ENCODE peak calls at places on chromosomes 3 and 15, in five cellular contexts. One of them, this sample, is unnamed.

GRCh38 chr3:50350527-50351317 is at the start of the genes CYB561D2 and NPRL2:
- DNase-seq in spleen: peak
- DNase-seq in AG10803: peak
- DNase-seq in GM12865: peak
- DNase-seq in CD8-positive, alpha-beta T cell: peak
- DNase-seq in this sample: peak

GRCh38 chr15:84816694-84817460 is at the start of gene ALPK3:
- DNase-seq in spleen: no peak
- DNase-seq in AG10803: no peak
- DNase-seq in GM12865: no peak
- DNase-seq in CD8-positive, alpha-beta T cell: no peak
- DNase-seq in this sample: peak

GRCh38 chr3:43214616-43215015 is 71.7 kb upstream of the SNRK start:
- DNase-seq in spleen: no peak
- DNase-seq in AG10803: peak
- DNase-seq in GM12865: no peak
- DNase-seq in CD8-positive, alpha-beta T cell: no peak
- DNase-seq in this sample: no peak

GRCh38 chr15:82540055-82540983 is at the start of gene RPS17:
- DNase-seq in spleen: peak
- DNase-seq in AG10803: peak
- DNase-seq in GM12865: peak
- DNase-seq in CD8-positive, alpha-beta T cell: peak
- DNase-seq in this sample: peak

GRCh38 chr15:49645937-49646336 is 25.1 kb downstream of the DTWD1 start:
- DNase-seq in spleen: no peak
- DNase-seq in AG10803: peak
- DNase-seq in GM12865: no peak
- DNase-seq in CD8-positive, alpha-beta T cell: no peak
- DNase-seq in this sample: no peak

GRCh38 chr3:157438371-157438735 is 1.7 kb downstream of the PTX3 start:
- DNase-seq in spleen: no peak
- DNase-seq in AG10803: no peak
- DNase-seq in GM12865: no peak
- DNase-seq in CD8-positive, alpha-beta T cell: no peak
- DNase-seq in this sample: no peak

GRCh38 chr3:41158947-41159346 is 40.4 kb upstream of the CTNNB1 start:
- DNase-seq in spleen: no peak
- DNase-seq in AG10803: no peak
- DNase-seq in GM12865: no peak
- DNase-seq in CD8-positive, alpha-beta T cell: no peak
- DNase-seq in this sample: no peak

GRCh38 chr3:135453333-135453732 is 512.2 kb upstream of the PPP2R3A start:
- DNase-seq in spleen: no peak
- DNase-seq in AG10803: no peak
- DNase-seq in GM12865: no peak
- DNase-seq in CD8-positive, alpha-beta T cell: no peak
- DNase-seq in this sample: no peak

GRCh38 chr3:10692039-10692438 is 124.0 kb upstream of the SLC6A11 start:
- DNase-seq in spleen: no peak
- DNase-seq in AG10803: no peak
- DNase-seq in GM12865: no peak
- DNase-seq in CD8-positive, alpha-beta T cell: no peak
- DNase-seq in this sample: no peak

GRCh38 chr15:90249123-90249863 is at the start of gene TTLL13:
- DNase-seq in spleen: peak
- DNase-seq in AG10803: peak
- DNase-seq in GM12865: peak
- DNase-seq in CD8-positive, alpha-beta T cell: no peak
- DNase-seq in this sample: peak

GRCh38 chr3:151305081-151305777 is 11.4 kb downstream of the GPR87 start:
- DNase-seq in spleen: no peak
- DNase-seq in AG10803: peak
- DNase-seq in GM12865: no peak
- DNase-seq in CD8-positive, alpha-beta T cell: no peak
- DNase-seq in this sample: no peak
- TF ChIP-seq CTCF in spleen: no peak
- TF ChIP-seq CTCF in AG10803: peak
- TF ChIP-seq CTCF in GM12865: no peak
- TF ChIP-seq CTCF in CD8-positive, alpha-beta T cell: no peak
- TF ChIP-seq CTCF in this sample: no peak

GRCh38 chr3:19254784-19255338 is 106.6 kb downstream of the KCNH8 start:
- DNase-seq in spleen: no peak
- DNase-seq in AG10803: no peak
- DNase-seq in GM12865: no peak
- DNase-seq in CD8-positive, alpha-beta T cell: no peak
- DNase-seq in this sample: no peak

GRCh38 chr3:19250959-19251610 is 102.8 kb downstream of the KCNH8 start:
- DNase-seq in spleen: no peak
- DNase-seq in AG10803: no peak
- DNase-seq in GM12865: no peak
- DNase-seq in CD8-positive, alpha-beta T cell: no peak
- DNase-seq in this sample: no peak

GRCh38 chr3:19254189-19254588 is 105.9 kb downstream of the KCNH8 start:
- DNase-seq in spleen: no peak
- DNase-seq in AG10803: no peak
- DNase-seq in GM12865: no peak
- DNase-seq in CD8-positive, alpha-beta T cell: no peak
- DNase-seq in this sample: no peak

DNA sequence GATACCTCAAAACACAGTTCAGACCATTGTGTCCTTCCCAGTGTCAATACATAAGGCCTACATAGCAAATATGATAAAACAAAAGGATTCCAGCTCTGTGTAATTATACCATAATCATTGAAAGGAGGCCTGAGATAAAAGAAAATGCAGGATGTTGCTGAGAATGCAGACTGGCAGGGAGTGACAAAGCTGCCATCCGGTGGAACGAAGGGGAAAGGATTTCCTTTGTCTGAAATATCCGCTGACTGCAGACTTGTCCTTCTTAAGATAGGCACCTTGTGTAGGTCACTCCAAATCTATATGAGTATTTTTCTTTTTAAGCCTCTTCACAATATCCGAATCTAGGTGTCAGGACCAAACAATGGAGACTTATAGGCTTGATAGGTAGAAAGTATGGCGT is 108.0 kb downstream of the KCNH8 start:
- DNase-seq in spleen: no peak
- DNase-seq in AG10803: no peak
- DNase-seq in GM12865: no peak
- DNase-seq in CD8-positive, alpha-beta T cell: no peak
- DNase-seq in this sample: no peak
- TF ChIP-seq CTCF in spleen: no peak
- TF ChIP-seq CTCF in AG10803: no peak
- TF ChIP-seq CTCF in GM12865: no peak
- TF ChIP-seq CTCF in CD8-positive, alpha-beta T cell: no peak
- TF ChIP-seq CTCF in this sample: no peak

GRCh38 chr3:162799910-162800309 is 1303.3 kb downstream of the OTOL1 start:
- DNase-seq in spleen: no peak
- DNase-seq in AG10803: peak
- DNase-seq in GM12865: no peak
- DNase-seq in CD8-positive, alpha-beta T cell: no peak
- DNase-seq in this sample: no peak
- TF ChIP-seq CTCF in spleen: no peak
- TF ChIP-seq CTCF in AG10803: no peak
- TF ChIP-seq CTCF in GM12865: no peak
- TF ChIP-seq CTCF in CD8-positive, alpha-beta T cell: no peak
- TF ChIP-seq CTCF in this sample: no peak

GRCh38 chr3:2099779-2100191 is 1.1 kb downstream of the CNTN4 start:
- DNase-seq in spleen: no peak
- DNase-seq in AG10803: no peak
- DNase-seq in GM12865: no peak
- DNase-seq in CD8-positive, alpha-beta T cell: no peak
- DNase-seq in this sample: no peak

GRCh38 chr3:2099028-2099671 is 484 bp downstream of the CNTN4 start:
- DNase-seq in spleen: no peak
- DNase-seq in AG10803: no peak
- DNase-seq in GM12865: no peak
- DNase-seq in CD8-positive, alpha-beta T cell: no peak
- DNase-seq in this sample: peak

GRCh38 chr3:2097641-2098191 is 950 bp upstream of the CNTN4 start:
- DNase-seq in spleen: no peak
- DNase-seq in AG10803: no peak
- DNase-seq in GM12865: no peak
- DNase-seq in CD8-positive, alpha-beta T cell: no peak
- DNase-seq in this sample: no peak

GRCh38 chr3:2096196-2096595 is 2.5 kb upstream of the CNTN4 start:
- DNase-seq in spleen: no peak
- DNase-seq in AG10803: no peak
- DNase-seq in GM12865: no peak
- DNase-seq in CD8-positive, alpha-beta T cell: no peak
- DNase-seq in this sample: no peak

DNA sequence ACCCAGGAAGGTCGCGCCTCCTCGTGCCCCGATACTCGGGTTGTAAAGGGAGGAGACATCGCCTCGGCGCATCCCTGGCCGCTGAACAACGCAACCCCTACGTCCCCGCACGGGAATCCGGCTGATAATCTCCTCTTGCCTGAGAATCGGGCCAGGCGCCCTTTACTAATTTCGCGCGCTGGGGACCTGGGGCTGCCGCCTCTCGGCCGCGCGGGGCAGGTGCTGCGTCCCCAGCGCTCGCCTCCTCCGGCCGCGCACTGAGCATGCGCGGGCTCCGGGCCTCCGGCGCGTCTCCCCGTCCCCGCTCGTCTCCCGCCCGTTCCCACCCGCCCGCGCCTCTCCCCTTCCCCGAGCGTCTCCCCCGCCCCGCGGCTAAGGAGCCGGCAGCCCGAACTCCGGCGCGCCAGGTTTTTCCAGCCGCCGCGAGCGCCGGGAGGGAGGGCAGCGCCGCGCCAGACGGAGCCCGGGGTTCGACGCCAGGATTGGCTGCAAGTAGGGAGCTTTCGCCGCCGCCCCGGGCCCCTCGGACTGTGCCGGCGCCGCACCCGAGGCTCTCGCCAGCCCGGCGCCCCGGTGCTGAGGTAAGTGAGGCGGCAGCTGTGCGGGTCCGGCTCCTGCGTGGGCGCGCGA is at the start of gene CNTN4:
- DNase-seq in spleen: no peak
- DNase-seq in AG10803: no peak
- DNase-seq in GM12865: peak
- DNase-seq in CD8-positive, alpha-beta T cell: no peak
- DNase-seq in this sample: peak
- TF ChIP-seq CTCF in spleen: no peak
- TF ChIP-seq CTCF in AG10803: no peak
- TF ChIP-seq CTCF in GM12865: no peak
- TF ChIP-seq CTCF in CD8-positive, alpha-beta T cell: no peak
- TF ChIP-seq CTCF in this sample: no peak

GRCh38 chr3:169345662-169346331 is 317.7 kb downstream of the MECOM start:
- DNase-seq in spleen: no peak
- DNase-seq in AG10803: no peak
- DNase-seq in GM12865: no peak
- DNase-seq in CD8-positive, alpha-beta T cell: no peak
- DNase-seq in this sample: no peak
- TF ChIP-seq CTCF in spleen: no peak
- TF ChIP-seq CTCF in AG10803: no peak
- TF ChIP-seq CTCF in GM12865: no peak
- TF ChIP-seq CTCF in CD8-positive, alpha-beta T cell: no peak
- TF ChIP-seq CTCF in this sample: no peak

GRCh38 chr3:119812491-119813058 is 30.7 kb downstream of the NR1I2 start:
- DNase-seq in spleen: no peak
- DNase-seq in AG10803: no peak
- DNase-seq in GM12865: no peak
- DNase-seq in CD8-positive, alpha-beta T cell: no peak
- DNase-seq in this sample: no peak
- TF ChIP-seq CTCF in spleen: no peak
- TF ChIP-seq CTCF in AG10803: no peak
- TF ChIP-seq CTCF in GM12865: no peak
- TF ChIP-seq CTCF in CD8-positive, alpha-beta T cell: no peak
- TF ChIP-seq CTCF in this sample: no peak

This sample was measured in GM10248.